ENCODE peak calls at places on chromosomes 6 and 20, in seven cellular contexts. E is mucosa of descending colon; B is BJ; I is CD4-positive, alpha-beta T cell; R is foreskin fibroblast; S is GM06990; X is DND-41. C is an unnamed sample.

GRCh38 chr6:72246926-72247325 is 360.6 kb downstream of the RIMS1 start:
- DNase-seq in E (no peak), B (no peak), S (no peak), X (no peak), R (no peak), I (no peak), C (no peak)

GRCh38 chr6:119078449-119079287 is at the start of gene FAM184A:
- DNase-seq in X (no peak), B (no peak), I (peak), S (peak), R (peak), E (peak), C (peak)

GRCh38 chr6:62283828-62284411 is 2.1 kb downstream of the KHDRBS2 start:
- DNase-seq in B (no peak), R (no peak), S (no peak), E (no peak), I (no peak), X (no peak), C (peak)

GRCh38 chr6:89385156-89385667 is 26.9 kb downstream of the RRAGD start:
- DNase-seq in E (no peak), S (peak), R (no peak), X (no peak), I (no peak), B (no peak), C (no peak)

GRCh38 chr6:4420160-4420865 is 284.9 kb upstream of the ECI2 start:
- DNase-seq in I (no peak), B (no peak), R (no peak), X (no peak), E (no peak), S (no peak), C (no peak)

GRCh38 chr20:58237318-58238182 is 9.1 kb upstream of the ANKRD60 start:
- DNase-seq in B (peak), I (no peak), E (no peak), X (no peak), R (peak), S (no peak), C (no peak)

GRCh38 chr6:108510461-108511319 is 50.0 kb upstream of the FOXO3 start:
- DNase-seq in S (no peak), X (no peak), R (no peak), B (no peak), I (no peak), E (no peak), C (no peak)

GRCh38 chr6:141501616-141502015 is 631.1 kb upstream of the GJE1 start:
- DNase-seq in X (no peak), I (no peak), B (no peak), R (no peak), S (no peak), E (no peak), C (no peak)

GRCh38 chr6:35044771-35045275 is 96.3 kb downstream of the TCP11 start:
- DNase-seq in E (no peak), R (no peak), B (no peak), I (no peak), S (no peak), X (no peak), C (no peak)

GRCh38 chr6:154500769-154501171 is 9.7 kb downstream of the CNKSR3 start:
- DNase-seq in I (no peak), S (no peak), B (no peak), X (no peak), E (no peak), R (no peak), C (no peak)

GRCh38 chr6:110041149-110041548 is 63.0 kb downstream of the GPR6 start:
- DNase-seq in I (no peak), E (no peak), R (no peak), B (no peak), X (no peak), S (no peak), C (no peak)

GRCh38 chr20:2602046-2602735 is 50.2 kb upstream of the NOP56 start:
- DNase-seq in B (no peak), S (no peak), R (no peak), E (no peak), I (no peak), X (no peak), C (no peak)

GRCh38 chr6:7045746-7046145 is 62.0 kb upstream of the RREB1 start:
- DNase-seq in X (no peak), B (no peak), E (no peak), I (no peak), S (no peak), R (no peak), C (no peak)

GRCh38 chr6:151385177-151385576 is 6.2 kb downstream of the ZBTB2 start:
- DNase-seq in I (no peak), X (no peak), B (no peak), S (no peak), R (no peak), E (no peak), C (no peak)

GRCh38 chr6:129923520-129923919 is 62.4 kb upstream of the TMEM244 start:
- DNase-seq in E (no peak), X (no peak), S (no peak), B (peak), R (peak), I (no peak), C (no peak)

GRCh38 chr6:111773501-111774345 is 99.5 kb downstream of the FYN start:
- DNase-seq in R (no peak), E (no peak), X (no peak), S (no peak), B (no peak), I (no peak), C (no peak)

DNA sequence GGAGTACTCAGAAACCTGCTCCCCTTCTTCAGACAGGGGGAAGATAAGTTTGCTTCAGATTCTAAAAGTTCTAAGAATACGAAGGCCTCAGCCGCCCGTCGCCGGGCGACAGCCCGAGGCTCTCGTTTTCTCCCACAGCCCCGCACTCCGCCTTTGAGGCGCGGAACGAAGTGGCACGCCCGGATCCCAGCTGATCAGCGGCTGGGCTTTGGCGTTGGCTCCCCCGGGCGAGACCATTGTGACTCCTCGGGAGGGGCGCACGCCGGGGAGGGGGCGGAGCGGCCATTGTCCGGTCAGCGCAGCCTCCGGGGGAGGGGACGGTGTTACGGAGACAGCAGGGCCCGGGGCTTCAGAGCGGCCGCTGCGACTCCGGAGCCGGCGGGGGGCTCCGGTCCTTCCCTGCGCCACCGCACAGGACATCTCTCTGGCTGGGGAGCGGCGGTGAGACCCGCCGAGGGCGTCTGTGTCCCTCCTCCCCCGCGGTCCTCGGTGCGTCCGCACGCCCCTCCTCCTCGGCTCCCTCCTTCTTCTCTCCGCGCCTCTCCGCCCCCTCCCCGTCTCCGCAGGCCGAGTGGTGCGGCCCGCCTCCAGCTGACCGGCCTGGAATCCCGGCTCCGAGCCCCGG is at the start of gene ZFAND3:
- DNase-seq in I (peak), R (peak), E (peak), X (peak), S (peak), B (peak), C (peak)
- TF ChIP-seq CTCF in I (no peak), R (no peak), E (no peak), X (no peak), S (no peak), B (no peak), C (no peak)

GRCh38 chr6:163709255-163709654 is 294.7 kb downstream of the QKI start:
- DNase-seq in R (no peak), B (no peak), E (no peak), X (no peak), S (no peak), I (no peak), C (no peak)

GRCh38 chr6:163708459-163708858 is 293.9 kb downstream of the QKI start:
- DNase-seq in I (no peak), E (no peak), R (no peak), S (peak), X (no peak), B (no peak), C (no peak)

GRCh38 chr6:163706688-163707087 is 292.2 kb downstream of the QKI start:
- DNase-seq in S (no peak), X (no peak), E (no peak), R (no peak), I (no peak), B (no peak), C (no peak)

GRCh38 chr6:163705923-163706322 is 291.4 kb downstream of the QKI start:
- DNase-seq in I (no peak), B (no peak), S (peak), R (no peak), X (no peak), E (no peak), C (no peak)

GRCh38 chr6:163707385-163708355 is 293.2 kb downstream of the QKI start:
- DNase-seq in R (no peak), I (no peak), E (no peak), B (no peak), X (no peak), S (peak), C (no peak)
- TF ChIP-seq CTCF in R (no peak), I (no peak), E (no peak), B (no peak), X (no peak), S (peak), C (no peak)

GRCh38 chr6:85118233-85118632 is 331.6 kb upstream of the NT5E start:
- DNase-seq in S (no peak), X (no peak), I (no peak), E (no peak), B (no peak), R (no peak), C (no peak)
- TF ChIP-seq CTCF in S (peak), X (peak), I (no peak), E (no peak), B (peak), R (no peak), C (no peak)

GRCh38 chr6:147651249-147652063 is 143.0 kb downstream of the SAMD5 start:
- DNase-seq in I (no peak), E (no peak), X (no peak), S (no peak), R (peak), B (no peak), C (no peak)
- TF ChIP-seq CTCF in I (no peak), E (no peak), X (no peak), S (no peak), R (no peak), B (peak), C (no peak)

GRCh38 chr20:62427172-62428007 is at the start of gene RBBP8NL:
- DNase-seq in X (no peak), R (no peak), E (peak), B (no peak), S (no peak), I (no peak), C (no peak)
- TF ChIP-seq CTCF in X (no peak), R (no peak), E (no peak), B (no peak), S (no peak), I (no peak), C (no peak)

GRCh38 chr6:29685718-29686326 is 4.9 kb upstream of the ZFP57 start:
- DNase-seq in E (no peak), R (no peak), X (no peak), S (no peak), B (no peak), I (no peak), C (peak)
- TF ChIP-seq CTCF in E (no peak), R (no peak), X (no peak), S (no peak), B (no peak), I (no peak), C (no peak)

DNA sequence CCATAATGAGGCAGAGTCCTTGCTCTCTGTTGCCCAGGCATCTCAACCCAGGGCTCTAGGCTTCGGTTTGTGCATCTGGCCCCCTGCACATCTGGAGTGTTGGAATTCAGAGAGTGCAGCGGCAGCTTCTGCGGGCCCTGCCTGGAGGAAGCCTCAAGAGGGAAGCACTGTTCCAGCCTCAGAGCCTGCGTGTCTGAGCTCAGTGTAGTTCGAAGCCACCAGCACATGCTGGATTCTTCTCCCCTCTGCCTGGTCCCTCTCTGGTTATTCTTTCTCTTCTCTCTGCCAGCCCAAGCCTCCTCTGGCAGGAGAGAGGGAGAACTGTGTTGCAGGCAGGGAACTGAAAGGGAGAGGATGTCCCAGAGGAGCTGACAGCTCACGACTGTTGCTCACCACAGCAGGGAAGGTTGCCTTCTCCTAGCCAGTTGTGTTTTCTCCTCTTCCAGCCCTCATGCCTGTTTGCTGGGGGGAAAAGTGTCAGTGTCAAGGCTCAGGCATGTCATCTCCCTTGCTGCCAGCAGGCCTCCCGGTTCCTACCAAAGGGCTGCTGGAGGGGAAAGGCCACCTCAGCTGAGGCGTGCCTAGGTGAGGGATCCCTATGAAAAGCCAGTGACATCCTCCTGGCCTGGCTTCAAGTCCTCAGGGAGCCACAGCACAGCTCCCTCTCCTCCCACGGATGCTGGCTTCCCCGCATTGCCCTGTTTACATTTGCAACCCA is 126.0 kb upstream of the LRFN2 start:
- DNase-seq in X (no peak), S (no peak), E (no peak), I (no peak), B (no peak), R (no peak), C (no peak)
- TF ChIP-seq CTCF in X (peak), S (no peak), E (no peak), I (no peak), B (peak), R (peak), C (no peak)

DNA sequence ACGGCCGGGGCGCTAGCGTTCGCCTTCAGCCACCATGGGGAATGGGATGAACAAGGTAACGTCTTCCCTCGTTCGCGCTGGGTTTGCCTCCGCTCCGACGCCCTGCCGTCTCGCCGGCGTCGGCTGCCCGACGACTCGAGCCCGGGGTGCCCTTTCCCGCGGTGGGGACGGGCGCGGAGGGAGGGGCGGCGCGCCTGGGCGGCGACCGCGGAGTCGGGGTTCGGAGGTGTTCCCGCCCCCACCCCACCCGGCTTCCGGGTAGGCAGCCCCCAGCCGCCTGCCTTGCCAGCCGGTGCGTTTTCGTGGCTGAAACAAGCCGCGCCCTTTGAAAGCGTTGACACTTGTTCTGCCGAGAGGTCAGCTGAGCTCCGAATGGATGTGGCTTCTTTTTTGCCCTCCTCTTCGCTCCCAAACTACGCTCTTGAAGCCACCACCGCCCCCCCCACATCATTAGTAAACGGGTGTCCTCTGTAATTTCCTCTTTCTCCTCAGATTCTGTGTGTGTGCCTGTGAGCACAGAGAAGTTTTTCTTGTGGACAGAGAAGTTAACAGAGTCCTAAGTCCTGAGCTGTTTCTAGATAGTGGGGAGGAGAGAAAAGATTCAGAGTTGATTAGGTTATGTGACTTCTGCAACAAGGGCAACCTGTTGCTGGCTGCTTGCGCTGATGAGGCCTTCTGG is 358 bp downstream of the DUSP22 start:
- DNase-seq in R (peak), I (peak), X (peak), E (peak), B (no peak), S (peak), C (peak)
- TF ChIP-seq CTCF in R (no peak), I (no peak), X (peak), E (no peak), B (no peak), S (no peak), C (no peak)